ENCODE peak calls at places on chromosomes 3 and 15, in ten cellular contexts. One of them, this sample, is unnamed. For H3K27me3, the result is how much of the 10 kb centered on the place peaks cover.

GRCh38 chr3:127755305-127755681 is 67.0 kb downstream of the MGLL start:
- DNase-seq in SK-N-SH: no peak
- DNase-seq in HepG2: no peak
- DNase-seq in K562: no peak
- DNase-seq in stomach: no peak
- DNase-seq in transverse colon: no peak
- DNase-seq in esophagus muscularis mucosa: no peak
- DNase-seq in upper lobe of left lung: no peak
- DNase-seq in sigmoid colon: no peak
- DNase-seq in ovary: no peak
- DNase-seq in this sample: no peak

GRCh38 chr15:66147440-66147839 is 106.1 kb downstream of the MEGF11 start:
- DNase-seq in esophagus muscularis mucosa: no peak
- DNase-seq in sigmoid colon: no peak
- DNase-seq in K562: no peak
- DNase-seq in transverse colon: no peak
- DNase-seq in SK-N-SH: no peak
- DNase-seq in ovary: no peak
- DNase-seq in HepG2: no peak
- DNase-seq in stomach: no peak
- DNase-seq in upper lobe of left lung: no peak
- DNase-seq in this sample: no peak

GRCh38 chr3:61812085-61812484 is 250.7 kb downstream of the PTPRG start:
- DNase-seq in sigmoid colon: no peak
- DNase-seq in upper lobe of left lung: no peak
- DNase-seq in ovary: no peak
- DNase-seq in transverse colon: no peak
- DNase-seq in HepG2: no peak
- DNase-seq in stomach: no peak
- DNase-seq in K562: no peak
- DNase-seq in esophagus muscularis mucosa: no peak
- DNase-seq in SK-N-SH: no peak
- DNase-seq in this sample: no peak

GRCh38 chr3:149277338-149277813 is 55.7 kb upstream of the CP start:
- DNase-seq in transverse colon: no peak
- DNase-seq in upper lobe of left lung: no peak
- DNase-seq in K562: no peak
- DNase-seq in stomach: no peak
- DNase-seq in SK-N-SH: no peak
- DNase-seq in esophagus muscularis mucosa: no peak
- DNase-seq in sigmoid colon: no peak
- DNase-seq in ovary: no peak
- DNase-seq in HepG2: peak
- DNase-seq in this sample: no peak

GRCh38 chr3:30098206-30098605 is 508.2 kb upstream of the TGFBR2 start:
- DNase-seq in stomach: no peak
- DNase-seq in upper lobe of left lung: no peak
- DNase-seq in ovary: no peak
- DNase-seq in K562: no peak
- DNase-seq in transverse colon: no peak
- DNase-seq in esophagus muscularis mucosa: no peak
- DNase-seq in HepG2: no peak
- DNase-seq in SK-N-SH: no peak
- DNase-seq in sigmoid colon: no peak
- DNase-seq in this sample: no peak

GRCh38 chr3:177062052-177062732 is 135.1 kb downstream of the TBL1XR1 start:
- DNase-seq in upper lobe of left lung: no peak
- DNase-seq in transverse colon: no peak
- DNase-seq in SK-N-SH: no peak
- DNase-seq in esophagus muscularis mucosa: no peak
- DNase-seq in sigmoid colon: no peak
- DNase-seq in K562: no peak
- DNase-seq in ovary: no peak
- DNase-seq in HepG2: no peak
- DNase-seq in stomach: no peak
- DNase-seq in this sample: no peak

GRCh38 chr3:13229291-13229949 is 156.2 kb upstream of the IQSEC1 start:
- DNase-seq in K562: peak
- DNase-seq in ovary: no peak
- DNase-seq in transverse colon: no peak
- DNase-seq in HepG2: peak
- DNase-seq in stomach: no peak
- DNase-seq in sigmoid colon: no peak
- DNase-seq in upper lobe of left lung: no peak
- DNase-seq in esophagus muscularis mucosa: no peak
- DNase-seq in SK-N-SH: peak
- DNase-seq in this sample: no peak

GRCh38 chr3:197212290-197212689 is 86.1 kb downstream of the DLG1 start:
- DNase-seq in SK-N-SH: no peak
- DNase-seq in ovary: no peak
- DNase-seq in transverse colon: no peak
- DNase-seq in esophagus muscularis mucosa: no peak
- DNase-seq in upper lobe of left lung: no peak
- DNase-seq in stomach: no peak
- DNase-seq in HepG2: no peak
- DNase-seq in sigmoid colon: no peak
- DNase-seq in K562: no peak
- DNase-seq in this sample: no peak

GRCh38 chr15:45126535-45127158 is 3.0 kb downstream of the DUOXA1 start:
- DNase-seq in ovary: no peak
- DNase-seq in transverse colon: no peak
- DNase-seq in HepG2: peak
- DNase-seq in esophagus muscularis mucosa: no peak
- DNase-seq in upper lobe of left lung: no peak
- DNase-seq in sigmoid colon: no peak
- DNase-seq in K562: peak
- DNase-seq in SK-N-SH: no peak
- DNase-seq in stomach: peak
- DNase-seq in this sample: no peak

GRCh38 chr15:40256642-40257235 is 17.9 kb downstream of the PAK6 start:
- DNase-seq in transverse colon: no peak
- DNase-seq in stomach: no peak
- DNase-seq in SK-N-SH: no peak
- DNase-seq in sigmoid colon: no peak
- DNase-seq in esophagus muscularis mucosa: no peak
- DNase-seq in upper lobe of left lung: no peak
- DNase-seq in K562: no peak
- DNase-seq in ovary: no peak
- DNase-seq in HepG2: no peak
- DNase-seq in this sample: no peak

GRCh38 chr15:77816983-77817382 is 184.3 kb upstream of the LINGO1 start:
- DNase-seq in sigmoid colon: no peak
- DNase-seq in transverse colon: no peak
- DNase-seq in stomach: no peak
- DNase-seq in upper lobe of left lung: no peak
- DNase-seq in SK-N-SH: no peak
- DNase-seq in ovary: no peak
- DNase-seq in esophagus muscularis mucosa: no peak
- DNase-seq in K562: no peak
- DNase-seq in HepG2: no peak
- DNase-seq in this sample: no peak

GRCh38 chr3:114411292-114411691 is 117.5 kb downstream of the TIGIT start:
- DNase-seq in transverse colon: no peak
- DNase-seq in HepG2: no peak
- DNase-seq in SK-N-SH: no peak
- DNase-seq in stomach: no peak
- DNase-seq in upper lobe of left lung: no peak
- DNase-seq in ovary: no peak
- DNase-seq in esophagus muscularis mucosa: no peak
- DNase-seq in K562: no peak
- DNase-seq in sigmoid colon: no peak
- DNase-seq in this sample: no peak

GRCh38 chr15:34012461-34013028 is 26.5 kb downstream of the AVEN start:
- DNase-seq in transverse colon: no peak
- DNase-seq in esophagus muscularis mucosa: no peak
- DNase-seq in ovary: no peak
- DNase-seq in K562: no peak
- DNase-seq in HepG2: no peak
- DNase-seq in SK-N-SH: no peak
- DNase-seq in stomach: no peak
- DNase-seq in sigmoid colon: no peak
- DNase-seq in upper lobe of left lung: no peak
- DNase-seq in this sample: no peak

GRCh38 chr3:70233812-70234211 is 78.6 kb downstream of the MDFIC2 start:
- DNase-seq in sigmoid colon: no peak
- DNase-seq in stomach: no peak
- DNase-seq in esophagus muscularis mucosa: no peak
- DNase-seq in HepG2: no peak
- DNase-seq in K562: no peak
- DNase-seq in SK-N-SH: no peak
- DNase-seq in ovary: no peak
- DNase-seq in transverse colon: no peak
- DNase-seq in upper lobe of left lung: no peak
- DNase-seq in this sample: no peak

GRCh38 chr15:38796589-38796988 is 232.0 kb upstream of the RASGRP1 start:
- DNase-seq in HepG2: no peak
- DNase-seq in ovary: no peak
- DNase-seq in esophagus muscularis mucosa: no peak
- DNase-seq in upper lobe of left lung: no peak
- DNase-seq in transverse colon: no peak
- DNase-seq in SK-N-SH: no peak
- DNase-seq in K562: no peak
- DNase-seq in stomach: no peak
- DNase-seq in sigmoid colon: no peak
- DNase-seq in this sample: no peak

GRCh38 chr15:69540622-69541021 is 88.0 kb downstream of the RPLP1 start:
- DNase-seq in upper lobe of left lung: no peak
- DNase-seq in ovary: no peak
- DNase-seq in transverse colon: no peak
- DNase-seq in stomach: no peak
- DNase-seq in K562: no peak
- DNase-seq in SK-N-SH: peak
- DNase-seq in esophagus muscularis mucosa: no peak
- DNase-seq in sigmoid colon: no peak
- DNase-seq in HepG2: no peak
- DNase-seq in this sample: no peak
- H3K27me3 ChIP-seq in upper lobe of left lung: under half
- H3K27me3 ChIP-seq in ovary: under half
- H3K27me3 ChIP-seq in transverse colon: under half
- H3K27me3 ChIP-seq in stomach: under half
- H3K27me3 ChIP-seq in K562: under half
- H3K27me3 ChIP-seq in SK-N-SH: under half
- H3K27me3 ChIP-seq in esophagus muscularis mucosa: under half
- H3K27me3 ChIP-seq in sigmoid colon: under half
- H3K27me3 ChIP-seq in HepG2: under half
- H3K27me3 ChIP-seq in this sample: under half

DNA sequence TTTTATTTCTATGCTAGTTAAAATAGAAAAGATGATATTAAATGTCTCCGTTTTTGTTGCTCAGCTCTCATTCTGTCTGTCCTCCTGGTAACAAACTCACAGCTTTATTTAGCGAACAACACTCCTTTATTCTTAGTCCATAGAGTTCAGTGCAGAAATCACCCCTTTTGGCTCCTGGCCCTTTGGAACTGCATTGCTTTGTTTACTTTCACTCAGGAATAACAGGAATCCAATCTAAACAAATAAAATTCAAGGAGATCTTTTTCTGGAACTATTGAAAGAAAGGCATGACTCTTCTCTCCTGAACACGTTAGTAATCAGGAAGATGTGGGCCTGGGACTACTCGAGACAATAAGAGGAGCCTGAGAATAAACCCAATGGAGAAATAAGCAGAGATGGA is 409.2 kb downstream of the DIPK2A start:
- DNase-seq in SK-N-SH: no peak
- DNase-seq in upper lobe of left lung: no peak
- DNase-seq in stomach: peak
- DNase-seq in transverse colon: no peak
- DNase-seq in sigmoid colon: no peak
- DNase-seq in ovary: no peak
- DNase-seq in HepG2: no peak
- DNase-seq in esophagus muscularis mucosa: no peak
- DNase-seq in K562: no peak
- DNase-seq in this sample: no peak
- H3K27ac ChIP-seq in SK-N-SH: no peak
- H3K27ac ChIP-seq in upper lobe of left lung: no peak
- H3K27ac ChIP-seq in stomach: no peak
- H3K27ac ChIP-seq in transverse colon: no peak
- H3K27ac ChIP-seq in sigmoid colon: no peak
- H3K27ac ChIP-seq in ovary: no peak
- H3K27ac ChIP-seq in HepG2: no peak
- H3K27ac ChIP-seq in esophagus muscularis mucosa: no peak
- H3K27ac ChIP-seq in K562: no peak
- H3K27ac ChIP-seq in this sample: no peak

DNA sequence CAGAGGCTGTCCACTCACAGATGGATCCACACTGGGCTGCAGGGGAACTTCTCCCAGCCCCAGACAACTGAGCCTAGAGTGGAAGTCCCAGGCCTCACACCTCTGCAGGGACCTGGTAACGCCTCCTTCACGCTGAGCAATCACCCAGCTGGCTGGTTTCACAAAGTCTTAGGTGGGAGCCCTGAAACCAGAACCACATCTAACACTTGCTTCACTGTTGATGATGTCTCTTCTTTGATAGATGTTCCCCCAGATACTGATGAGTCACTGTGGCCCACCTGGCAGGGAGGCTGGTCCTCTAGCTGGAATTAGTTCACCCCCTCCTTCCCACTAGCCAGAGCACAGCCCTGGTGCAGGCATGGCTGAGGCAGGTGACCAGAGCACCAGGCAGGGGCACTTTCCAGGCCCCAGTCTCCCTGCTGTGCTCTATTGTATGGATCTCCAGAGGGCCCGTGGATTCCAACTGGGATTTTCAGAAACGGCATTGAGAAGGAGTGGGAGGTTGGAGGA is 33.5 kb downstream of the MYL3 start:
- DNase-seq in esophagus muscularis mucosa: peak
- DNase-seq in K562: no peak
- DNase-seq in ovary: no peak
- DNase-seq in stomach: no peak
- DNase-seq in SK-N-SH: no peak
- DNase-seq in HepG2: no peak
- DNase-seq in upper lobe of left lung: no peak
- DNase-seq in sigmoid colon: no peak
- DNase-seq in transverse colon: no peak
- DNase-seq in this sample: no peak
- TF ChIP-seq EP300 in esophagus muscularis mucosa: no peak
- TF ChIP-seq EP300 in K562: no peak
- TF ChIP-seq EP300 in ovary: no peak
- TF ChIP-seq EP300 in stomach: no peak
- TF ChIP-seq EP300 in SK-N-SH: no peak
- TF ChIP-seq EP300 in HepG2: no peak
- TF ChIP-seq EP300 in upper lobe of left lung: no peak
- TF ChIP-seq EP300 in sigmoid colon: no peak
- TF ChIP-seq EP300 in transverse colon: no peak
- TF ChIP-seq EP300 in this sample: no peak

GRCh38 chr3:46071222-46071621 is 43.9 kb upstream of the XCR1 start:
- DNase-seq in K562: no peak
- DNase-seq in SK-N-SH: no peak
- DNase-seq in HepG2: no peak
- DNase-seq in ovary: no peak
- DNase-seq in esophagus muscularis mucosa: no peak
- DNase-seq in transverse colon: no peak
- DNase-seq in upper lobe of left lung: no peak
- DNase-seq in stomach: no peak
- DNase-seq in sigmoid colon: no peak
- DNase-seq in this sample: no peak
- H3K27me3 ChIP-seq in K562: under half
- H3K27me3 ChIP-seq in SK-N-SH: under half
- H3K27me3 ChIP-seq in HepG2: under half
- H3K27me3 ChIP-seq in ovary: under half
- H3K27me3 ChIP-seq in esophagus muscularis mucosa: under half
- H3K27me3 ChIP-seq in transverse colon: under half
- H3K27me3 ChIP-seq in upper lobe of left lung: under half
- H3K27me3 ChIP-seq in stomach: under half
- H3K27me3 ChIP-seq in sigmoid colon: under half
- H3K27me3 ChIP-seq in this sample: under half